ENCODE peak calls at places on chromosomes 11 and 22, in seven cellular contexts. M, Y, U, S, T, K and G are unnamed samples.

GRCh38 chr22:46484861-46485595 is 52.4 kb downstream of the CELSR1 start:
- DNase-seq in U (no peak), K (no peak), M (no peak), S (no peak), Y (no peak), T (no peak), G (no peak)

GRCh38 chr22:22074634-22075381 is 92.2 kb upstream of the TOP3B start:
- DNase-seq in T (no peak), K (no peak), M (no peak), U (no peak), S (no peak), Y (no peak), G (no peak)

GRCh38 chr22:50542416-50542927 is 3.2 kb upstream of the KLHDC7B start:
- DNase-seq in M (no peak), Y (no peak), K (no peak), S (no peak), U (peak), T (no peak), G (no peak)

GRCh38 chr11:126476256-126476970 is 120.9 kb downstream of the ST3GAL4 start:
- DNase-seq in Y (no peak), T (no peak), M (peak), U (no peak), S (no peak), K (no peak), G (no peak)

GRCh38 chr11:110161061-110161460 is 67.9 kb downstream of the ZC3H12C start:
- DNase-seq in S (no peak), U (no peak), M (no peak), T (no peak), Y (no peak), K (no peak), G (no peak)

GRCh38 chr11:131070365-131070764 is 154.1 kb upstream of the SNX19 start:
- DNase-seq in M (no peak), T (no peak), S (no peak), Y (no peak), K (no peak), U (no peak), G (no peak)

GRCh38 chr11:133656100-133656635 is 123.9 kb upstream of the OPCML start:
- DNase-seq in U (no peak), T (peak), M (no peak), S (no peak), Y (no peak), K (no peak), G (no peak)

GRCh38 chr11:122451911-122452310 is 203.6 kb upstream of the UBASH3B start:
- DNase-seq in M (no peak), K (no peak), U (no peak), Y (no peak), S (no peak), T (no peak), G (no peak)

GRCh38 chr22:17152340-17152739 is 6.7 kb downstream of the HDHD5 start:
- DNase-seq in T (no peak), S (no peak), M (no peak), Y (no peak), K (no peak), U (no peak), G (no peak)

GRCh38 chr22:37619991-37620390 is 11.4 kb downstream of the GGA1 start:
- DNase-seq in S (no peak), M (no peak), T (no peak), K (no peak), Y (no peak), U (no peak), G (no peak)

GRCh38 chr11:71500601-71501021 is 26.5 kb upstream of the KRTAP5-7 start:
- DNase-seq in M (peak), Y (peak), K (no peak), T (no peak), U (no peak), S (no peak), G (no peak)

GRCh38 chr11:110432713-110433392 is 3.1 kb downstream of the FDX1 start:
- DNase-seq in U (no peak), S (no peak), K (no peak), Y (no peak), T (no peak), M (peak), G (no peak)

GRCh38 chr11:101880208-101880607 is 34.6 kb upstream of the CEP126 start:
- DNase-seq in U (no peak), K (peak), Y (peak), T (no peak), M (peak), S (peak), G (peak)

GRCh38 chr22:49853981-49854791 is 542 bp downstream of the ZBED4 start:
- DNase-seq in Y (no peak), U (no peak), T (peak), M (peak), S (no peak), K (peak), G (no peak)

GRCh38 chr11:64523456-64524187 is 67.4 kb upstream of the SLC22A12 start:
- DNase-seq in M (no peak), T (no peak), Y (no peak), S (no peak), U (no peak), K (no peak), G (no peak)

GRCh38 chr11:116881153-116881552 is 43.7 kb upstream of the APOA1 start:
- DNase-seq in T (no peak), U (no peak), M (no peak), Y (no peak), K (no peak), S (no peak), G (no peak)

GRCh38 chr11:8913961-8914660 is 3.1 kb downstream of the AKIP1 start:
- DNase-seq in U (no peak), S (peak), Y (no peak), M (peak), K (peak), T (peak), G (peak)

GRCh38 chr11:94599510-94599909 is 32.3 kb downstream of the PIWIL4 start:
- DNase-seq in K (no peak), M (no peak), Y (no peak), S (no peak), T (no peak), U (no peak), G (no peak)

GRCh38 chr11:71184421-71185210 is 67.8 kb downstream of the SHANK2 start:
- DNase-seq in K (no peak), S (no peak), M (no peak), U (no peak), Y (no peak), T (no peak), G (no peak)

GRCh38 chr22:33202455-33202854 is 144.3 kb upstream of the SYN3 start:
- DNase-seq in K (no peak), T (no peak), M (no peak), Y (no peak), S (no peak), U (no peak), G (no peak)

GRCh38 chr11:119222308-119222707 is 16.2 kb downstream of the CBL start:
- DNase-seq in S (no peak), K (no peak), Y (no peak), T (no peak), U (no peak), M (peak), G (peak)

GRCh38 chr11:68698993-68699392 is 14.6 kb downstream of the GAL start:
- DNase-seq in M (no peak), Y (no peak), U (no peak), S (no peak), T (no peak), K (no peak), G (no peak)

GRCh38 chr22:40043086-40043485 is 48.3 kb downstream of the FAM83F start:
- DNase-seq in S (no peak), K (no peak), Y (no peak), T (no peak), M (no peak), U (no peak), G (peak)

GRCh38 chr22:39690901-39691620 is 120.5 kb downstream of the CACNA1I start:
- DNase-seq in S (no peak), U (no peak), T (no peak), K (peak), Y (no peak), M (peak), G (no peak)

GRCh38 chr11:73239571-73240189 is 21.6 kb downstream of the P2RY2 start:
- DNase-seq in K (no peak), Y (no peak), T (no peak), M (no peak), S (no peak), U (no peak), G (no peak)

GRCh38 chr11:10543782-10544181 is 2.8 kb upstream of the RNF141 start:
- DNase-seq in U (no peak), T (no peak), S (no peak), M (no peak), K (no peak), Y (no peak), G (no peak)

GRCh38 chr11:90446207-90446606 is 223.4 kb upstream of the CHORDC1 start:
- DNase-seq in T (no peak), Y (no peak), U (no peak), M (no peak), K (no peak), S (no peak), G (no peak)

GRCh38 chr11:90447651-90448050 is 224.8 kb upstream of the CHORDC1 start:
- DNase-seq in Y (no peak), S (no peak), K (no peak), U (no peak), T (no peak), M (no peak), G (no peak)

GRCh38 chr11:90453525-90453924 is 230.7 kb upstream of the CHORDC1 start:
- DNase-seq in K (no peak), S (no peak), T (no peak), U (no peak), Y (no peak), M (no peak), G (no peak)

GRCh38 chr11:90449643-90450042 is 226.8 kb upstream of the CHORDC1 start:
- DNase-seq in S (no peak), Y (no peak), T (no peak), K (no peak), U (no peak), M (peak), G (no peak)

DNA sequence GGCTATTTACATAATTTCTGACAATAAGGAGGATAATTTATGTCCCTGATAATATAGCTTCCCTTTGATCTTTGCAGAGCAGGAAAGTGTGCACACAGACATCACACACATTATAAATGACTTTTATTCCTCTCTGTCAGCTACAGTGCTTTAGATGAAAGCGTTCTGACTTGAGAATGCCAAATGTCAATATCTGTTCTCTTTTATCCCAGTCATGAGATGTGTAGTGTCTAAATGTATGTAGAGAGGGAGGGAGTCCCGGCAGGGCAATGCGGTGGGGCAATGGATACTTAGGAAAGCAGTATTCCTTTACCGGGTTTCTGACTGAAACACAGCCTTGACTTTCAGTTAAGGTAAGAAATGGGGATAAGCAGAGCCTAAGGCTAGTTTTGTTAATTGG is 225.4 kb upstream of the CHORDC1 start:
- DNase-seq in U (no peak), M (no peak), T (no peak), S (peak), K (no peak), Y (no peak), G (no peak)
- TF ChIP-seq JUND in U (no peak), M (no peak), T (no peak), S (no peak), K (no peak), Y (no peak), G (no peak)

GRCh38 chr11:12069053-12069676 is 41.2 kb upstream of the MICAL2 start:
- DNase-seq in T (peak), K (peak), U (no peak), Y (no peak), M (no peak), S (peak), G (no peak)
- TF ChIP-seq JUND in T (no peak), K (no peak), U (no peak), Y (no peak), M (no peak), S (no peak), G (no peak)

GRCh38 chr11:128508785-128509518 is 78.4 kb downstream of the ETS1 start:
- DNase-seq in K (no peak), T (no peak), S (no peak), Y (no peak), M (no peak), U (no peak), G (no peak)
- TF ChIP-seq JUND in K (no peak), T (no peak), S (no peak), Y (no peak), M (no peak), U (no peak), G (no peak)

DNA sequence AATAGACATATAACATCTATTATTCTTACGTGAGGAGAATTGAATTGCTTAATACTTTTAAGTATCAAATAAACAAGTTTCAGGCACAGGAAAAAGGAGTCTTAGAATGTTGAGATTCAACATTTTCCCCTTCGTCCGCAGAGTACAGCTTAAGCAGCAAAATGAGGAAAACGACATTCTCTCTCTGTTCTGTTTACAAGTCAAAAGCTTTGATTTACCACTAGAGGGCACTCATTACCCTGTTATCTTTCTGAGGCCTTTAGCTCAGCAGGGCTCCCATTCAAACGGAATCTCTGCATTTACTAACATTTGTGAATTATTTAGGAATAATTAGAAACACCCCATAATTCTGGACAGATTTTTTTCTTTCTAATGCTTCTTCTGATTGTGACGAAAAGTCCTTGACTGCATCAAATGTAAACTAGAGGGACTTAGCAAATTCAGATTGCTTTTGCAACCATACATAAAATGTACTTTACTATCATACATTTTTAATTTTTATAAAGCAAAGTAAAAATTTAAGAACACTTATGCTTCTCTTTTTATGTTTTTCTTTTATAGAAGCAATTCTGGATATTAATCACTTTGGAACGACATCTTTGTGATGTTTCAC is 75.0 kb downstream of the JRKL start:
- DNase-seq in U (peak), Y (peak), T (no peak), M (peak), K (peak), S (peak), G (peak)
- TF ChIP-seq JUND in U (no peak), Y (no peak), T (no peak), M (no peak), K (no peak), S (no peak), G (no peak)

GRCh38 chr11:91970604-91971003 is 254.0 kb upstream of the FAT3 start:
- DNase-seq in T (no peak), Y (no peak), K (no peak), U (no peak), M (no peak), S (no peak), G (no peak)
- TF ChIP-seq JUND in T (no peak), Y (no peak), K (no peak), U (no peak), M (no peak), S (no peak), G (no peak)

DNA sequence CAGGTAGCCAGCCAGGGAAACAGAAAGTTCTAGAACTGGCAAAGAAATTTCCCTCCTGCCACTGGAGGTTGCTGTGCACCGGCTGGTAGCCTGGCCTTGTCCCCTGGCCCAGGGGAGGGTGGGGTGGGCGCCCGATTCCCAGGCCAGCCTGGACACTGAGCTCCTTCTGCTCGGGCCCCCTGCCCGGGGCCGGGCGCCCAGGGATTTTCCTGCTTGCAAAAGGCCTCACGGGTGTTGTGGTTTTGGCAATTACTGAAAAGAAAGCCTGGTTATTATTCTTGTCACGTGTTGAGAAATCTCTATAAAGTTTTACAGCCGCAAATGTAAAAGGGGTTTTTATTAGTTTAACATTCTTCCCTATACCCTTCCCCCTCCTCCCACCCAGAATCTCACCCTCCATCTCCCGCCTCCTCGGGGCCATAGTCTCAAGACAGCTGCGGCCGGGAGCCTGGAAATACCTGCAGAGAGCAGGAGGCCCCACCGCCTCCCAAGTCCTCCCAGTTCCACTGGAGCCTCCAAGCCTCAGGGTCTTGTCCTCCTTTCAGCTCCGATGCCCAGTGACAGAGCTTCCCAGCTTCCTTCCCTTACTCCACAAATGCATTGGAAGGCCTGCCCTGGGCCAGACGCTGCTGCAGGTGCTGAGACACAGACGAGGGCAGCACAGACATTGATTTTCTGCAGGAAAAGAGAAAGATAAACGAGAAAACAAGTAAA is 1515.6 kb downstream of the TBC1D22A start:
- DNase-seq in T (no peak), M (no peak), Y (no peak), U (no peak), K (no peak), S (no peak), G (no peak)
- TF ChIP-seq JUND in T (no peak), M (no peak), Y (no peak), U (no peak), K (no peak), S (no peak), G (no peak)

DNA sequence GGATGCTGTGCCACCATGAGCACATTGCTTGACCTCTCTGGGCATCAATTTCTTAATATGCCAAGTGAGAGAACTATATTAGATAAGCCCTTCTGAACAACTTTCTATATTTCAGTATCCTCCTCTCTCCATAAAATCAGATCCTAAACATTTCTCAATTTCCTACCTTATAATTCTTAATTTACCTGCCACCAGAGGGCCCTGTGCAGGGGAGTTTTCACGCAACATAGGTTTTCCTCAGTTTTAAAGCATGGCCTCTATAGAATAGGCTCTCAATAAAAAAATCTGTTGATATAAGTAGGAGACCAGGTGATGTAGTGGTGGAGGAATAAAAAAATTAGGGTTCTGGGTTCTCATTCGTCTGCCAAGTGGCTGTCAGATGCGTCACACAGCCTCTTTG is 83.7 kb upstream of the DBX1 start:
- DNase-seq in Y (no peak), T (no peak), M (no peak), S (no peak), K (peak), U (no peak), G (no peak)
- TF ChIP-seq JUND in Y (no peak), T (no peak), M (no peak), S (no peak), K (no peak), U (no peak), G (no peak)